ENCODE peak calls at places on chromosomes 16 and 17, in eight cellular contexts. V, I, F, P, L, C, W and M are unnamed samples.

GRCh38 chr16:11320170-11320569 is 25.1 kb upstream of the RMI2 start:
- DNase-seq in V (no peak), I (no peak), F (no peak), P (no peak), L (no peak), C (no peak), W (no peak), M (no peak)

GRCh38 chr17:20267459-20267842 is 199.9 kb downstream of the LGALS9B start:
- DNase-seq in V (peak), I (peak), F (no peak), P (no peak), L (no peak), C (no peak), W (no peak), M (no peak)

GRCh38 chr16:78444-79145 is 570 bp downstream of the MPG start:
- DNase-seq in V (no peak), I (no peak), F (no peak), P (no peak), L (no peak), C (no peak), W (no peak), M (no peak)

GRCh38 chr17:81685108-81685507 is 1.3 kb downstream of the HGS start:
- DNase-seq in V (peak), I (no peak), F (peak), P (no peak), L (no peak), C (no peak), W (no peak), M (no peak)

GRCh38 chr17:68445671-68446070 is 11.6 kb downstream of the WIPI1 start:
- DNase-seq in V (no peak), I (no peak), F (no peak), P (no peak), L (no peak), C (no peak), W (no peak), M (no peak)

GRCh38 chr17:7656958-7657715 is 6.4 kb downstream of the ATP1B2 start:
- DNase-seq in V (no peak), I (no peak), F (peak), P (no peak), L (no peak), C (peak), W (no peak), M (no peak)

GRCh38 chr17:965311-965989 is 14.1 kb downstream of the NXN start:
- DNase-seq in V (no peak), I (no peak), F (no peak), P (no peak), L (no peak), C (no peak), W (no peak), M (no peak)

GRCh38 chr17:30701498-30701989 is 122.9 kb downstream of the CRLF3 start:
- DNase-seq in V (no peak), I (no peak), F (no peak), P (no peak), L (no peak), C (no peak), W (no peak), M (no peak)

GRCh38 chr17:3556905-3557767 is 476 bp downstream of the TRPV3 start:
- DNase-seq in V (no peak), I (no peak), F (no peak), P (no peak), L (no peak), C (no peak), W (no peak), M (no peak)

GRCh38 chr16:21554795-21555585 is 44.4 kb upstream of the METTL9 start:
- DNase-seq in V (peak), I (peak), F (peak), P (peak), L (peak), C (peak), W (peak), M (peak)

GRCh38 chr16:63975669-63976068 is 1146.2 kb downstream of the CDH11 start:
- DNase-seq in V (no peak), I (no peak), F (no peak), P (no peak), L (no peak), C (no peak), W (no peak), M (no peak)

GRCh38 chr16:78437352-78437968 is 338.0 kb downstream of the WWOX start:
- DNase-seq in V (no peak), I (peak), F (no peak), P (peak), L (no peak), C (peak), W (peak), M (no peak)

GRCh38 chr17:4948997-4949320 is 629 bp upstream of the PFN1 start:
- DNase-seq in V (peak), I (peak), F (peak), P (no peak), L (no peak), C (peak), W (peak), M (peak)

GRCh38 chr16:10324210-10324609 is 61.7 kb upstream of the ATF7IP2 start:
- DNase-seq in V (no peak), I (no peak), F (no peak), P (no peak), L (no peak), C (no peak), W (no peak), M (no peak)

GRCh38 chr16:3953728-3954410 is 73.4 kb upstream of the CREBBP start:
- DNase-seq in V (no peak), I (no peak), F (no peak), P (no peak), L (no peak), C (peak), W (no peak), M (no peak)

GRCh38 chr17:49197346-49197998 is 12.9 kb downstream of the GNGT2 start:
- DNase-seq in V (no peak), I (no peak), F (no peak), P (no peak), L (no peak), C (no peak), W (no peak), M (no peak)

GRCh38 chr17:49545007-49545660 is 30.5 kb upstream of the NXPH3 start:
- DNase-seq in V (no peak), I (no peak), F (no peak), P (no peak), L (no peak), C (no peak), W (no peak), M (no peak)

GRCh38 chr16:11743308-11744074 is 834 bp upstream of the TXNDC11 start:
- DNase-seq in V (no peak), I (no peak), F (peak), P (no peak), L (peak), C (no peak), W (no peak), M (no peak)

GRCh38 chr17:14919580-14920160 is 345.5 kb downstream of the PMP22 start:
- DNase-seq in V (no peak), I (no peak), F (no peak), P (no peak), L (no peak), C (peak), W (no peak), M (no peak)

GRCh38 chr17:82938486-82939212 is 98.8 kb upstream of the ZNF750 start:
- DNase-seq in V (peak), I (no peak), F (no peak), P (no peak), L (no peak), C (no peak), W (no peak), M (no peak)

GRCh38 chr17:42180922-42181850 is at the start of gene KCNH4:
- DNase-seq in V (peak), I (peak), F (peak), P (peak), L (peak), C (peak), W (peak), M (peak)

GRCh38 chr16:23257682-23258081 is 44.4 kb upstream of the SCNN1B start:
- DNase-seq in V (no peak), I (no peak), F (no peak), P (no peak), L (no peak), C (no peak), W (no peak), M (no peak)

GRCh38 chr17:34673516-34673915 is 94.1 kb downstream of the TMEM132E start:
- DNase-seq in V (no peak), I (no peak), F (no peak), P (no peak), L (no peak), C (no peak), W (no peak), M (no peak)

GRCh38 chr17:67891481-67892119 is 66.3 kb downstream of the BPTF start:
- DNase-seq in V (peak), I (no peak), F (peak), P (no peak), L (no peak), C (peak), W (no peak), M (no peak)

GRCh38 chr17:36939944-36940312 is 2.7 kb downstream of the LHX1 start:
- DNase-seq in V (no peak), I (no peak), F (no peak), P (no peak), L (no peak), C (peak), W (no peak), M (no peak)

GRCh38 chr16:25256821-25257503 is 683 bp downstream of the ZKSCAN2 start:
- DNase-seq in V (peak), I (no peak), F (peak), P (no peak), L (no peak), C (peak), W (no peak), M (no peak)

GRCh38 chr17:16987830-16988601 is 16.1 kb upstream of the TNFRSF13B start:
- DNase-seq in V (no peak), I (peak), F (peak), P (no peak), L (peak), C (peak), W (peak), M (no peak)

GRCh38 chr17:68247445-68248198 is at the start of gene AMZ2:
- DNase-seq in V (peak), I (peak), F (peak), P (peak), L (peak), C (peak), W (peak), M (peak)

GRCh38 chr16:51637744-51638100 is 486.7 kb upstream of the SALL1 start:
- DNase-seq in V (no peak), I (no peak), F (peak), P (no peak), L (no peak), C (peak), W (no peak), M (no peak)